ENCODE peak calls at places on chromosomes 4 and X, in nine cellular contexts. One of them, this sample, is unnamed.

GRCh38 chr4:151294833-151295496 is 18.0 kb downstream of the PRSS48 start:
- DNase-seq in right atrium auricular region: no peak
- DNase-seq in WERI-Rb-1: no peak
- DNase-seq in testis: no peak
- DNase-seq in transverse colon: peak
- DNase-seq in aorta: no peak
- DNase-seq in CD8-positive, alpha-beta memory T cell: no peak
- DNase-seq in spleen: no peak
- DNase-seq in stomach: no peak
- DNase-seq in this sample: no peak

GRCh38 chrX:30582664-30583063 is 5.1 kb upstream of the TASL start:
- DNase-seq in right atrium auricular region: no peak
- DNase-seq in WERI-Rb-1: no peak
- DNase-seq in testis: no peak
- DNase-seq in transverse colon: no peak
- DNase-seq in aorta: no peak
- DNase-seq in CD8-positive, alpha-beta memory T cell: no peak
- DNase-seq in spleen: no peak
- DNase-seq in stomach: no peak
- DNase-seq in this sample: no peak

GRCh38 chr4:8168232-8168631 is 9.6 kb upstream of the ABLIM2 start:
- DNase-seq in right atrium auricular region: no peak
- DNase-seq in WERI-Rb-1: no peak
- DNase-seq in testis: no peak
- DNase-seq in transverse colon: no peak
- DNase-seq in aorta: no peak
- DNase-seq in CD8-positive, alpha-beta memory T cell: no peak
- DNase-seq in spleen: no peak
- DNase-seq in stomach: no peak
- DNase-seq in this sample: no peak

GRCh38 chrX:2145672-2146412 is 354.9 kb downstream of the DHRSX start:
- DNase-seq in right atrium auricular region: no peak
- DNase-seq in WERI-Rb-1: no peak
- DNase-seq in testis: no peak
- DNase-seq in transverse colon: no peak
- DNase-seq in aorta: no peak
- DNase-seq in CD8-positive, alpha-beta memory T cell: no peak
- DNase-seq in spleen: no peak
- DNase-seq in stomach: no peak
- DNase-seq in this sample: no peak

GRCh38 chr4:75659512-75660031 is 13.6 kb downstream of the G3BP2 start:
- DNase-seq in right atrium auricular region: no peak
- DNase-seq in WERI-Rb-1: no peak
- DNase-seq in testis: no peak
- DNase-seq in transverse colon: no peak
- DNase-seq in aorta: no peak
- DNase-seq in CD8-positive, alpha-beta memory T cell: no peak
- DNase-seq in spleen: no peak
- DNase-seq in stomach: no peak
- DNase-seq in this sample: no peak

GRCh38 chr4:150181536-150181935 is 103.3 kb downstream of the DCLK2 start:
- DNase-seq in right atrium auricular region: no peak
- DNase-seq in WERI-Rb-1: no peak
- DNase-seq in testis: no peak
- DNase-seq in transverse colon: no peak
- DNase-seq in aorta: no peak
- DNase-seq in CD8-positive, alpha-beta memory T cell: no peak
- DNase-seq in spleen: no peak
- DNase-seq in stomach: no peak
- DNase-seq in this sample: no peak

GRCh38 chr4:57426779-57427395 is 316.7 kb upstream of the IGFBP7 start:
- DNase-seq in right atrium auricular region: no peak
- DNase-seq in WERI-Rb-1: peak
- DNase-seq in testis: peak
- DNase-seq in transverse colon: peak
- DNase-seq in aorta: peak
- DNase-seq in CD8-positive, alpha-beta memory T cell: no peak
- DNase-seq in spleen: no peak
- DNase-seq in stomach: peak
- DNase-seq in this sample: peak

GRCh38 chr4:72974694-72975487 is 94.6 kb downstream of the COX18 start:
- DNase-seq in right atrium auricular region: no peak
- DNase-seq in WERI-Rb-1: no peak
- DNase-seq in testis: no peak
- DNase-seq in transverse colon: no peak
- DNase-seq in aorta: no peak
- DNase-seq in CD8-positive, alpha-beta memory T cell: no peak
- DNase-seq in spleen: no peak
- DNase-seq in stomach: no peak
- DNase-seq in this sample: no peak

GRCh38 chr4:17063870-17064269 is 165.4 kb upstream of the LDB2 start:
- DNase-seq in right atrium auricular region: no peak
- DNase-seq in WERI-Rb-1: no peak
- DNase-seq in testis: no peak
- DNase-seq in transverse colon: no peak
- DNase-seq in aorta: no peak
- DNase-seq in CD8-positive, alpha-beta memory T cell: no peak
- DNase-seq in spleen: no peak
- DNase-seq in stomach: no peak
- DNase-seq in this sample: no peak

GRCh38 chr4:3419836-3420605 is 21.7 kb upstream of the HGFAC start:
- DNase-seq in right atrium auricular region: no peak
- DNase-seq in WERI-Rb-1: peak
- DNase-seq in testis: no peak
- DNase-seq in transverse colon: no peak
- DNase-seq in aorta: peak
- DNase-seq in CD8-positive, alpha-beta memory T cell: no peak
- DNase-seq in spleen: peak
- DNase-seq in stomach: no peak
- DNase-seq in this sample: no peak

GRCh38 chr4:17500574-17500973 is 11.3 kb downstream of the QDPR start:
- DNase-seq in right atrium auricular region: no peak
- DNase-seq in WERI-Rb-1: no peak
- DNase-seq in testis: no peak
- DNase-seq in transverse colon: no peak
- DNase-seq in aorta: no peak
- DNase-seq in CD8-positive, alpha-beta memory T cell: no peak
- DNase-seq in spleen: no peak
- DNase-seq in stomach: no peak
- DNase-seq in this sample: no peak

GRCh38 chr4:189177130-189177529 is 763.5 kb upstream of the FRG1 start:
- DNase-seq in right atrium auricular region: no peak
- DNase-seq in WERI-Rb-1: no peak
- DNase-seq in testis: no peak
- DNase-seq in transverse colon: no peak
- DNase-seq in aorta: no peak
- DNase-seq in CD8-positive, alpha-beta memory T cell: no peak
- DNase-seq in spleen: no peak
- DNase-seq in stomach: no peak
- DNase-seq in this sample: no peak

GRCh38 chrX:13123857-13124345 is 79.5 kb upstream of the FAM9C start:
- DNase-seq in right atrium auricular region: no peak
- DNase-seq in WERI-Rb-1: no peak
- DNase-seq in testis: no peak
- DNase-seq in transverse colon: no peak
- DNase-seq in aorta: no peak
- DNase-seq in CD8-positive, alpha-beta memory T cell: no peak
- DNase-seq in spleen: no peak
- DNase-seq in stomach: no peak
- DNase-seq in this sample: no peak

GRCh38 chr4:158884280-158884679 is 115.5 kb downstream of the FNIP2 start:
- DNase-seq in right atrium auricular region: no peak
- DNase-seq in WERI-Rb-1: no peak
- DNase-seq in testis: no peak
- DNase-seq in transverse colon: no peak
- DNase-seq in aorta: no peak
- DNase-seq in CD8-positive, alpha-beta memory T cell: no peak
- DNase-seq in spleen: no peak
- DNase-seq in stomach: no peak
- DNase-seq in this sample: no peak

DNA sequence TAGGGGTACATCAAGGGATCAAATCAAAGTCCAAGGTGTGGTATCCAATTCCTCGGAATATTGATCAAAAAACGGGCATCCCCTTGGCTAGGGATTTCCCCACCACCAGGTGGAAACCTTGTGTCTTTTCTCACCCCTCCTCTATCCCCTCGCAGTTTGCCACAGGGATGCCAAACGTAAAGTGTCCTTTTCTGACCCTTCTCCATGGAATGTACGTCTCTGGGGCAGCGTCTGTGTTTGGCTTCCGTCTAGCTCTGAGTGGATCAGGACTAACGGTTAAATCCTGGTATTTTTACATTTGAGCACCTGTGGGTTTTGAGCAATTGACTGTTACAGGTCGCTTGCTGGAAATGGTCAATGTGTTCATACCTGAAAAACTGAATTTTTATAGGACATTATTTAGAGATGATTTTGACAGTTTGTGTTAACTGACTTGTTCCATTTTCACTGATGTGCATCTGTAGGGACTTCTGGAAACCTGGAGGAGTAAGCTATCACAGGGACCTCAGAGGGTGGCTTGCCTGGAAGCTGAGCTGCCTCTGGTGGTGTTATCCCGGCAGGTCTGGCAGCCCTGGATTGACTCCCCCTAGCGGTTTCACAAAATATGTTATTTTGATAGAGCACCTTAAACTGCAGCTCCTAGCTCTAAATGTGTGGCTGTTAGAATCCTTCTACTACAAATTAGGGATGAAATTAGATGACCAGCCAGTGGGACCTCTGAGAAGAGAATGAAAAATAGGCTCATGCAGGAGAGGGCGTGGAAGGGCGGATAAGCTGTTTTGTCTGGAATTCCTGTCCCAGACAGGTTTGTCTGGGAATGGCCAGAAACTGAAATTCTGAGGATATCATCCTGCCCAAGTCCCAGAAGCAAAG is 8.8 kb upstream of the MGST2 start:
- DNase-seq in right atrium auricular region: peak
- DNase-seq in WERI-Rb-1: peak
- DNase-seq in testis: peak
- DNase-seq in transverse colon: peak
- DNase-seq in aorta: peak
- DNase-seq in CD8-positive, alpha-beta memory T cell: peak
- DNase-seq in spleen: no peak
- DNase-seq in stomach: peak
- DNase-seq in this sample: peak
- H3K27ac ChIP-seq in right atrium auricular region: no peak
- H3K27ac ChIP-seq in WERI-Rb-1: peak
- H3K27ac ChIP-seq in testis: no peak
- H3K27ac ChIP-seq in transverse colon: no peak
- H3K27ac ChIP-seq in aorta: no peak
- H3K27ac ChIP-seq in CD8-positive, alpha-beta memory T cell: no peak
- H3K27ac ChIP-seq in spleen: no peak
- H3K27ac ChIP-seq in stomach: peak
- H3K27ac ChIP-seq in this sample: no peak

GRCh38 chr4:65559270-65559669 is 111.0 kb downstream of the EPHA5 start:
- DNase-seq in right atrium auricular region: no peak
- DNase-seq in WERI-Rb-1: no peak
- DNase-seq in testis: no peak
- DNase-seq in transverse colon: no peak
- DNase-seq in aorta: no peak
- DNase-seq in CD8-positive, alpha-beta memory T cell: no peak
- DNase-seq in spleen: no peak
- DNase-seq in stomach: no peak
- DNase-seq in this sample: no peak
- H3K4me3 ChIP-seq in right atrium auricular region: no peak
- H3K4me3 ChIP-seq in WERI-Rb-1: no peak
- H3K4me3 ChIP-seq in testis: no peak
- H3K4me3 ChIP-seq in transverse colon: no peak
- H3K4me3 ChIP-seq in aorta: no peak
- H3K4me3 ChIP-seq in CD8-positive, alpha-beta memory T cell: no peak
- H3K4me3 ChIP-seq in spleen: no peak
- H3K4me3 ChIP-seq in stomach: no peak
- H3K4me3 ChIP-seq in this sample: no peak

DNA sequence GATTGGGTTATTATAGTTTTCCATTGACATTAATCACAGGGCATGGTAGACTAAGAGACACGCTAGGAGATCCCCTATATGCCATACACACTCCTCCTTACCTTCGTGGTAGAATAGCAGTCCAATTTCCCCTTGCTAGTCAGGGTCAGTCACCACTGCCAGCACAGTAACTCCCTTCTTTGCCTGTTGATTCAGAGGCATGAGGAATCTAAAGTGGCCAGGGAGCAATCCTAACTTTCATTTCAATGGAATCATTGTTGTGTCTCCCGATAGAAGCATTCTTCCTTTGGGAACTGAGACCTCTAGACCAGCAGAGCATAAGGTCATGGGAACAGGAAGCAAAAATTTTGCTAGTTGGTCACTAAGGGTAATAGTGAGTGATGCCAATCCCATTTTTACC is 51.1 kb downstream of the COL25A1 start:
- DNase-seq in right atrium auricular region: no peak
- DNase-seq in WERI-Rb-1: no peak
- DNase-seq in testis: no peak
- DNase-seq in transverse colon: no peak
- DNase-seq in aorta: no peak
- DNase-seq in CD8-positive, alpha-beta memory T cell: no peak
- DNase-seq in spleen: no peak
- DNase-seq in stomach: no peak
- DNase-seq in this sample: no peak
- H3K27ac ChIP-seq in right atrium auricular region: no peak
- H3K27ac ChIP-seq in WERI-Rb-1: no peak
- H3K27ac ChIP-seq in testis: no peak
- H3K27ac ChIP-seq in transverse colon: no peak
- H3K27ac ChIP-seq in aorta: no peak
- H3K27ac ChIP-seq in CD8-positive, alpha-beta memory T cell: no peak
- H3K27ac ChIP-seq in spleen: no peak
- H3K27ac ChIP-seq in stomach: no peak
- H3K27ac ChIP-seq in this sample: no peak

DNA sequence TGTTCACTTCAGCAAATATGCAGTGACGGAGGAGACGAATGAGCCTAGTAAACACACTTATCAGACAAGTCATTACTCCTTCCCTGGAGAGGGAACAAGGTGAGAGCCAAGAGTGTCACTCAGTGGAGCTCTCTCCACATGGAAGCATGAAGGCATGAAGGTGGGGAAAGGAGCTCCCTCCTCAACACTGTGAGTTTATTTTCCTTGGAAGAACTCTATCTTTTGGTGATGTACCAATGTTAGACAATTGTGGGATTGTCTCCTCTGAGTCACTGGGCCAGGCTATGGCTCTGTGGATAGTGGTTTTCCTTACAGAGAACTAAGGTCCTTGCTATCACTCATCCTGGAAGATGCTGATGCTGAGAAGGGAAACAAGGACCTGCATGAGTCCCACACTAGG is 200.2 kb downstream of the CPEB2 start:
- DNase-seq in right atrium auricular region: no peak
- DNase-seq in WERI-Rb-1: no peak
- DNase-seq in testis: no peak
- DNase-seq in transverse colon: no peak
- DNase-seq in aorta: no peak
- DNase-seq in CD8-positive, alpha-beta memory T cell: no peak
- DNase-seq in spleen: no peak
- DNase-seq in stomach: no peak
- DNase-seq in this sample: no peak
- H3K4me3 ChIP-seq in right atrium auricular region: no peak
- H3K4me3 ChIP-seq in WERI-Rb-1: no peak
- H3K4me3 ChIP-seq in testis: no peak
- H3K4me3 ChIP-seq in transverse colon: no peak
- H3K4me3 ChIP-seq in aorta: no peak
- H3K4me3 ChIP-seq in CD8-positive, alpha-beta memory T cell: no peak
- H3K4me3 ChIP-seq in spleen: no peak
- H3K4me3 ChIP-seq in stomach: no peak
- H3K4me3 ChIP-seq in this sample: no peak

This sample was measured in body of pancreas.